ENCODE peak calls at places on chromosome 1, in ten cellular contexts. P is Caki2; X is kidney glomerular epithelial cell; N is fibroblast of the aortic adventitia; O is left ventricle myocardium inferior; A is activated naive CD4-positive, alpha-beta T cell; F is WTC11; Z is pancreas; B is osteoblast; Y is dorsolateral prefrontal cortex. D is an unnamed sample.

GRCh38 chr1:207745285-207745684 is 6.6 kb upstream of the CD46 start:
- DNase-seq in Y (no peak), B (no peak), P (no peak), X (no peak), F (no peak), Z (no peak), O (no peak), N (peak), A (no peak), D (peak)

GRCh38 chr1:83500987-83501591 is 497.8 kb downstream of the TTLL7 start:
- DNase-seq in O (no peak), N (no peak), A (no peak), Z (no peak), F (no peak), X (no peak), B (no peak), P (no peak), Y (no peak), D (no peak)

GRCh38 chr1:93593868-93594602 is 87.6 kb downstream of the BCAR3 start:
- DNase-seq in Z (no peak), B (peak), X (no peak), O (no peak), N (no peak), Y (no peak), F (no peak), P (no peak), A (no peak), D (no peak)

GRCh38 chr1:151311589-151312331 is 15.5 kb downstream of the PI4KB start:
- DNase-seq in B (peak), O (peak), X (peak), F (no peak), A (no peak), P (peak), Z (peak), Y (no peak), N (peak), D (peak)

GRCh38 chr1:224433671-224434446 is 738 bp downstream of the WDR26 start:
- DNase-seq in Z (peak), X (no peak), O (peak), A (no peak), N (no peak), P (peak), F (peak), Y (peak), B (peak), D (peak)

GRCh38 chr1:25912076-25912831 is 6.0 kb upstream of the STMN1 start:
- DNase-seq in P (no peak), A (no peak), Z (no peak), B (no peak), N (peak), Y (no peak), F (no peak), O (no peak), X (no peak), D (peak)

GRCh38 chr1:190849346-190849745 is 371.7 kb upstream of the BRINP3 start:
- DNase-seq in F (no peak), B (no peak), Z (no peak), P (no peak), X (no peak), N (no peak), A (no peak), Y (no peak), O (no peak), D (no peak)

GRCh38 chr1:215543191-215543606 is 23.9 kb upstream of the KCTD3 start:
- DNase-seq in A (no peak), N (peak), O (no peak), Z (no peak), F (no peak), B (no peak), P (peak), X (peak), Y (no peak), D (peak)

GRCh38 chr1:9426291-9426711 is 113.0 kb upstream of the SLC25A33 start:
- DNase-seq in A (peak), N (no peak), O (no peak), Y (no peak), X (no peak), B (no peak), P (no peak), Z (no peak), F (no peak), D (no peak)

GRCh38 chr1:87140831-87141540 is 187.7 kb upstream of the LMO4 start:
- DNase-seq in Y (no peak), F (no peak), O (no peak), N (no peak), B (peak), P (no peak), X (peak), A (no peak), Z (no peak), D (peak)

GRCh38 chr1:225817611-225818061 is 7.7 kb downstream of the EPHX1 start:
- DNase-seq in N (peak), Y (peak), O (peak), X (peak), A (no peak), F (no peak), B (peak), Z (peak), P (peak), D (peak)

GRCh38 chr1:44031051-44031899 is at the start of gene SLC6A9:
- DNase-seq in A (peak), N (peak), X (no peak), O (peak), B (peak), F (peak), P (peak), Z (peak), Y (no peak), D (peak)

GRCh38 chr1:215423288-215423687 is 143.8 kb upstream of the KCTD3 start:
- DNase-seq in Y (no peak), P (no peak), Z (no peak), N (no peak), A (no peak), B (no peak), F (no peak), X (no peak), O (no peak), D (no peak)

GRCh38 chr1:151346769-151347522 is at the start of gene RFX5:
- DNase-seq in Z (peak), O (peak), P (peak), F (peak), A (peak), N (peak), Y (peak), X (peak), B (peak), D (peak)

D was measured in AG10803.